ENCODE peak calls at places on chromosomes 7 and 10, in eight cellular contexts. One of them, this sample, is unnamed.
A peak's percentile ranks its signal among the peaks of the same experiment; 100 is the strongest.

GRCh38 chr7:130649004-130649790 is 19.4 kb downstream of the COPG2 start:
- DNase-seq in progenitor cell of endocrine pancreas: no peak
- DNase-seq in left ventricle myocardium inferior: no peak
- DNase-seq in upper lobe of right lung: no peak
- DNase-seq in prostate gland: no peak
- DNase-seq in psoas muscle: no peak
- DNase-seq in HFF-Myc: peak; percentile 25
- DNase-seq in H9: no peak
- DNase-seq in this sample: no peak

GRCh38 chr10:102945989-102946388 is 27.9 kb downstream of the CNNM2 start:
- DNase-seq in progenitor cell of endocrine pancreas: no peak
- DNase-seq in left ventricle myocardium inferior: no peak
- DNase-seq in upper lobe of right lung: no peak
- DNase-seq in prostate gland: no peak
- DNase-seq in psoas muscle: no peak
- DNase-seq in HFF-Myc: no peak
- DNase-seq in H9: no peak
- DNase-seq in this sample: no peak

GRCh38 chr7:17090751-17091150 is 207.7 kb upstream of the AHR start:
- DNase-seq in progenitor cell of endocrine pancreas: no peak
- DNase-seq in left ventricle myocardium inferior: no peak
- DNase-seq in upper lobe of right lung: no peak
- DNase-seq in prostate gland: no peak
- DNase-seq in psoas muscle: no peak
- DNase-seq in HFF-Myc: peak; percentile 46
- DNase-seq in H9: no peak
- DNase-seq in this sample: no peak

GRCh38 chr10:43170491-43170890 is 32.2 kb downstream of the CSGALNACT2 start:
- DNase-seq in progenitor cell of endocrine pancreas: no peak
- DNase-seq in left ventricle myocardium inferior: no peak
- DNase-seq in upper lobe of right lung: no peak
- DNase-seq in prostate gland: no peak
- DNase-seq in psoas muscle: no peak
- DNase-seq in HFF-Myc: no peak
- DNase-seq in H9: no peak
- DNase-seq in this sample: no peak

GRCh38 chr10:30502266-30503058 is 68.5 kb downstream of the MAP3K8 start:
- DNase-seq in progenitor cell of endocrine pancreas: no peak
- DNase-seq in left ventricle myocardium inferior: no peak
- DNase-seq in upper lobe of right lung: no peak
- DNase-seq in prostate gland: no peak
- DNase-seq in psoas muscle: no peak
- DNase-seq in HFF-Myc: no peak
- DNase-seq in H9: no peak
- DNase-seq in this sample: no peak

GRCh38 chr10:17077905-17078289 is 51.7 kb downstream of the CUBN start:
- DNase-seq in progenitor cell of endocrine pancreas: no peak
- DNase-seq in left ventricle myocardium inferior: no peak
- DNase-seq in upper lobe of right lung: no peak
- DNase-seq in prostate gland: no peak
- DNase-seq in psoas muscle: no peak
- DNase-seq in HFF-Myc: no peak
- DNase-seq in H9: no peak
- DNase-seq in this sample: no peak

GRCh38 chr7:51279391-51280023 is 37.1 kb downstream of the COBL start:
- DNase-seq in progenitor cell of endocrine pancreas: no peak
- DNase-seq in left ventricle myocardium inferior: no peak
- DNase-seq in upper lobe of right lung: peak; percentile 8
- DNase-seq in prostate gland: no peak
- DNase-seq in psoas muscle: no peak
- DNase-seq in HFF-Myc: no peak
- DNase-seq in H9: no peak
- DNase-seq in this sample: no peak

GRCh38 chr7:55774327-55775050 is 88.1 kb downstream of the SEPTIN14 start:
- DNase-seq in progenitor cell of endocrine pancreas: no peak
- DNase-seq in left ventricle myocardium inferior: no peak
- DNase-seq in upper lobe of right lung: no peak
- DNase-seq in prostate gland: peak; percentile 65
- DNase-seq in psoas muscle: no peak
- DNase-seq in HFF-Myc: no peak
- DNase-seq in H9: peak; percentile 61
- DNase-seq in this sample: no peak

GRCh38 chr10:6045600-6046457 is 16.3 kb downstream of the IL2RA start:
- DNase-seq in progenitor cell of endocrine pancreas: no peak
- DNase-seq in left ventricle myocardium inferior: no peak
- DNase-seq in upper lobe of right lung: no peak
- DNase-seq in prostate gland: no peak
- DNase-seq in psoas muscle: no peak
- DNase-seq in HFF-Myc: no peak
- DNase-seq in H9: no peak
- DNase-seq in this sample: peak; percentile 37

GRCh38 chr10:48750019-48750418 is 65.3 kb downstream of the WDFY4 start:
- DNase-seq in progenitor cell of endocrine pancreas: no peak
- DNase-seq in left ventricle myocardium inferior: no peak
- DNase-seq in upper lobe of right lung: no peak
- DNase-seq in prostate gland: no peak
- DNase-seq in psoas muscle: no peak
- DNase-seq in HFF-Myc: no peak
- DNase-seq in H9: no peak
- DNase-seq in this sample: no peak

GRCh38 chr10:21516270-21517131 is 9.0 kb downstream of the SKIDA1 start:
- DNase-seq in progenitor cell of endocrine pancreas: no peak
- DNase-seq in left ventricle myocardium inferior: peak; percentile 62
- DNase-seq in upper lobe of right lung: peak; percentile 84
- DNase-seq in prostate gland: peak; percentile 57
- DNase-seq in psoas muscle: peak; percentile 73
- DNase-seq in HFF-Myc: no peak
- DNase-seq in H9: peak; percentile 74
- DNase-seq in this sample: peak; percentile 77

GRCh38 chr10:121291376-121291775 is 306.9 kb downstream of the FGFR2 start:
- DNase-seq in progenitor cell of endocrine pancreas: no peak
- DNase-seq in left ventricle myocardium inferior: no peak
- DNase-seq in upper lobe of right lung: no peak
- DNase-seq in prostate gland: no peak
- DNase-seq in psoas muscle: no peak
- DNase-seq in HFF-Myc: no peak
- DNase-seq in H9: no peak
- DNase-seq in this sample: no peak

GRCh38 chr10:103333934-103334520 is 16.9 kb downstream of the PCGF6 start:
- DNase-seq in progenitor cell of endocrine pancreas: no peak
- DNase-seq in left ventricle myocardium inferior: no peak
- DNase-seq in upper lobe of right lung: no peak
- DNase-seq in prostate gland: no peak
- DNase-seq in psoas muscle: no peak
- DNase-seq in HFF-Myc: no peak
- DNase-seq in H9: no peak
- DNase-seq in this sample: no peak

GRCh38 chr10:14601872-14602725 is 172.6 kb downstream of the FAM107B start:
- DNase-seq in progenitor cell of endocrine pancreas: no peak
- DNase-seq in left ventricle myocardium inferior: no peak
- DNase-seq in upper lobe of right lung: no peak
- DNase-seq in prostate gland: no peak
- DNase-seq in psoas muscle: no peak
- DNase-seq in HFF-Myc: no peak
- DNase-seq in H9: peak; percentile 20
- DNase-seq in this sample: no peak

GRCh38 chr7:152588350-152588749 is 87.6 kb downstream of the XRCC2 start:
- DNase-seq in progenitor cell of endocrine pancreas: no peak
- DNase-seq in left ventricle myocardium inferior: no peak
- DNase-seq in upper lobe of right lung: no peak
- DNase-seq in prostate gland: no peak
- DNase-seq in psoas muscle: no peak
- DNase-seq in HFF-Myc: no peak
- DNase-seq in H9: no peak
- DNase-seq in this sample: no peak

GRCh38 chr7:12638851-12639467 is 48.5 kb upstream of the ARL4A start:
- DNase-seq in progenitor cell of endocrine pancreas: no peak
- DNase-seq in left ventricle myocardium inferior: no peak
- DNase-seq in upper lobe of right lung: no peak
- DNase-seq in prostate gland: no peak
- DNase-seq in psoas muscle: no peak
- DNase-seq in HFF-Myc: no peak
- DNase-seq in H9: no peak
- DNase-seq in this sample: no peak

GRCh38 chr7:82615527-82615926 is 171.9 kb upstream of the CACNA2D1 start:
- DNase-seq in progenitor cell of endocrine pancreas: no peak
- DNase-seq in left ventricle myocardium inferior: no peak
- DNase-seq in upper lobe of right lung: peak; percentile 68
- DNase-seq in prostate gland: no peak
- DNase-seq in psoas muscle: no peak
- DNase-seq in HFF-Myc: no peak
- DNase-seq in H9: no peak
- DNase-seq in this sample: no peak
- TF ChIP-seq CTCF in progenitor cell of endocrine pancreas: no peak
- TF ChIP-seq CTCF in left ventricle myocardium inferior: no peak
- TF ChIP-seq CTCF in upper lobe of right lung: no peak
- TF ChIP-seq CTCF in prostate gland: no peak
- TF ChIP-seq CTCF in psoas muscle: no peak
- TF ChIP-seq CTCF in HFF-Myc: no peak
- TF ChIP-seq CTCF in H9: no peak
- TF ChIP-seq CTCF in this sample: no peak

GRCh38 chr7:28748934-28749584 is 209.1 kb downstream of the TRIL start:
- DNase-seq in progenitor cell of endocrine pancreas: no peak
- DNase-seq in left ventricle myocardium inferior: no peak
- DNase-seq in upper lobe of right lung: no peak
- DNase-seq in prostate gland: no peak
- DNase-seq in psoas muscle: peak; percentile 63
- DNase-seq in HFF-Myc: peak; percentile 48
- DNase-seq in H9: no peak
- DNase-seq in this sample: no peak
- TF ChIP-seq CTCF in progenitor cell of endocrine pancreas: no peak
- TF ChIP-seq CTCF in left ventricle myocardium inferior: no peak
- TF ChIP-seq CTCF in upper lobe of right lung: no peak
- TF ChIP-seq CTCF in prostate gland: no peak
- TF ChIP-seq CTCF in psoas muscle: no peak
- TF ChIP-seq CTCF in HFF-Myc: no peak
- TF ChIP-seq CTCF in H9: no peak
- TF ChIP-seq CTCF in this sample: no peak

GRCh38 chr7:18700147-18700546 is 204.6 kb downstream of the HDAC9 start:
- DNase-seq in progenitor cell of endocrine pancreas: no peak
- DNase-seq in left ventricle myocardium inferior: no peak
- DNase-seq in upper lobe of right lung: no peak
- DNase-seq in prostate gland: no peak
- DNase-seq in psoas muscle: no peak
- DNase-seq in HFF-Myc: no peak
- DNase-seq in H9: peak; percentile 54
- DNase-seq in this sample: no peak
- TF ChIP-seq CTCF in progenitor cell of endocrine pancreas: peak; percentile 29
- TF ChIP-seq CTCF in left ventricle myocardium inferior: no peak
- TF ChIP-seq CTCF in upper lobe of right lung: no peak
- TF ChIP-seq CTCF in prostate gland: no peak
- TF ChIP-seq CTCF in psoas muscle: no peak
- TF ChIP-seq CTCF in HFF-Myc: peak; percentile 36
- TF ChIP-seq CTCF in H9: peak; percentile 63
- TF ChIP-seq CTCF in this sample: peak; percentile 50

GRCh38 chr7:144786522-144786921 is 49.3 kb downstream of the TPK1 start:
- DNase-seq in progenitor cell of endocrine pancreas: no peak
- DNase-seq in left ventricle myocardium inferior: no peak
- DNase-seq in upper lobe of right lung: no peak
- DNase-seq in prostate gland: no peak
- DNase-seq in psoas muscle: no peak
- DNase-seq in HFF-Myc: no peak
- DNase-seq in H9: no peak
- DNase-seq in this sample: no peak
- TF ChIP-seq CTCF in progenitor cell of endocrine pancreas: no peak
- TF ChIP-seq CTCF in left ventricle myocardium inferior: no peak
- TF ChIP-seq CTCF in upper lobe of right lung: no peak
- TF ChIP-seq CTCF in prostate gland: no peak
- TF ChIP-seq CTCF in psoas muscle: no peak
- TF ChIP-seq CTCF in HFF-Myc: no peak
- TF ChIP-seq CTCF in H9: peak; percentile 57
- TF ChIP-seq CTCF in this sample: no peak

This sample was measured in type B pancreatic cell.